ENCODE peak calls at places on chromosomes 13 and 19, in nine cellular contexts. G is HEK293T; U is left cardiac atrium; V is activated CD4-positive, alpha-beta T cell treated with anti-CD3 and anti-CD28 coated beads for 48 hours; L is effector CD4-positive, alpha-beta T cell; A is stimulated activated CD8-positive, alpha-beta memory T cell treated with anti-CD3 and anti-CD28 coated beads, Interleukin-7, amount 100 ng/mL, for 24 hours; B is pancreas; T is GM06990; I is SW480. K is an unnamed sample.
A peak's percentile ranks its signal among the peaks of the same experiment; 100 is the strongest.

GRCh38 chr13:51230473-51231105 is 8.4 kb downstream of the FAM124A start:
- DNase-seq in V (no peak), B (no peak), G (no peak), U (peak; percentile 78), I (no peak), T (no peak), L (no peak), A (no peak), K (no peak)

GRCh38 chr13:51006067-51006800 is 96.6 kb downstream of the RNASEH2B start:
- DNase-seq in A (no peak), L (no peak), T (no peak), U (no peak), G (no peak), I (no peak), V (no peak), B (no peak), K (no peak)

GRCh38 chr19:3282155-3282554 is 57.7 kb downstream of the CELF5 start:
- DNase-seq in I (no peak), U (no peak), A (no peak), V (no peak), G (no peak), T (no peak), L (no peak), B (no peak), K (no peak)

GRCh38 chr13:67228031-67228430 is 2.1 kb downstream of the PCDH9 start:
- DNase-seq in G (no peak), T (no peak), A (no peak), B (no peak), V (no peak), L (no peak), U (no peak), I (no peak), K (no peak)

GRCh38 chr19:18844806-18845329 is 13.1 kb downstream of the UPF1 start:
- DNase-seq in U (peak; percentile 18), B (no peak), T (no peak), L (no peak), G (no peak), V (no peak), A (no peak), I (no peak), K (no peak)

GRCh38 chr13:27917121-27917947 is 2.5 kb upstream of the PDX1 start:
- DNase-seq in I (peak; percentile 69), A (no peak), V (no peak), U (no peak), B (no peak), G (peak; percentile 62), L (no peak), T (no peak), K (no peak)

GRCh38 chr13:40982772-40983171 is 36.3 kb downstream of the ELF1 start:
- DNase-seq in V (peak; percentile 60), B (no peak), T (peak; percentile 69), I (no peak), L (peak; percentile 53), G (peak; percentile 20), A (no peak), U (peak; percentile 47), K (peak; percentile 72)

GRCh38 chr19:17500447-17501198 is 10.8 kb upstream of the PGLS start:
- DNase-seq in T (no peak), V (no peak), I (no peak), G (no peak), U (no peak), B (no peak), A (no peak), L (no peak), K (no peak)

GRCh38 chr19:38736413-38737280 is 7.6 kb downstream of the CAPN12 start:
- DNase-seq in G (peak; percentile 79), L (peak; percentile 51), I (peak; percentile 55), U (peak; percentile 66), B (peak; percentile 83), A (peak; percentile 47), V (peak; percentile 83), T (peak; percentile 52), K (peak; percentile 58)

GRCh38 chr13:99977912-99978780 is 3.4 kb upstream of the ZIC2 start:
- DNase-seq in I (no peak), G (no peak), V (no peak), U (no peak), A (no peak), L (no peak), B (no peak), T (no peak), K (no peak)

GRCh38 chr19:47699360-47699917 is 13.8 kb upstream of the EHD2 start:
- DNase-seq in T (peak; percentile 45), B (peak; percentile 83), G (peak; percentile 80), L (peak; percentile 34), U (peak; percentile 52), A (peak; percentile 32), V (peak; percentile 79), I (peak; percentile 44), K (peak; percentile 44)

GRCh38 chr19:55115446-55116065 is 1.9 kb downstream of the PPP1R12C start:
- DNase-seq in B (no peak), A (no peak), G (no peak), L (no peak), I (no peak), T (no peak), V (no peak), U (no peak), K (no peak)

GRCh38 chr19:30722236-30722635 is 350.1 kb downstream of the ZNF536 start:
- DNase-seq in G (no peak), I (no peak), T (no peak), A (no peak), B (no peak), V (no peak), U (no peak), L (no peak), K (no peak)

GRCh38 chr13:113495494-113496251 is 5.2 kb upstream of the DCUN1D2 start:
- DNase-seq in T (no peak), U (no peak), G (no peak), L (no peak), V (no peak), I (no peak), B (no peak), A (no peak), K (no peak)

GRCh38 chr19:31261651-31262331 is 87.4 kb downstream of the TSHZ3 start:
- DNase-seq in I (no peak), T (no peak), U (no peak), L (no peak), A (no peak), V (no peak), G (no peak), B (no peak), K (no peak)

GRCh38 chr13:26983533-26984315 is 187.9 kb downstream of the USP12 start:
- DNase-seq in A (no peak), U (no peak), V (no peak), L (no peak), B (no peak), G (no peak), T (no peak), I (no peak), K (no peak)

GRCh38 chr13:33494596-33495214 is 209.2 kb upstream of the STARD13 start:
- DNase-seq in V (peak; percentile 4), A (no peak), I (peak; percentile 33), T (no peak), U (peak; percentile 54), G (no peak), B (no peak), L (no peak), K (no peak)

GRCh38 chr19:7373862-7374261 is 25.1 kb downstream of the ARHGEF18 start:
- DNase-seq in U (no peak), I (peak; percentile 52), G (no peak), V (peak; percentile 56), B (no peak), L (no peak), A (no peak), T (no peak), K (no peak)

GRCh38 chr13:51802601-51803000 is 1.4 kb downstream of the DHRS12 start:
- DNase-seq in T (no peak), A (no peak), U (no peak), V (no peak), G (no peak), B (no peak), L (no peak), I (no peak), K (no peak)

GRCh38 chr13:73833331-73834070 is 300.7 kb downstream of the KLF12 start:
- DNase-seq in U (no peak), V (no peak), T (no peak), G (no peak), L (no peak), A (no peak), I (no peak), B (no peak), K (no peak)

GRCh38 chr13:51726446-51727185 is 77.3 kb downstream of the DHRS12 start:
- DNase-seq in V (no peak), G (no peak), I (no peak), A (no peak), B (no peak), U (no peak), T (no peak), L (no peak), K (no peak)

GRCh38 chr13:43303040-43303729 is 279.8 kb downstream of the DNAJC15 start:
- DNase-seq in A (no peak), U (peak; percentile 71), G (peak; percentile 55), I (peak; percentile 52), L (no peak), B (peak; percentile 73), V (peak; percentile 11), T (no peak), K (peak; percentile 70)

GRCh38 chr13:43116242-43116641 is 92.9 kb downstream of the DNAJC15 start:
- DNase-seq in T (no peak), I (no peak), G (no peak), V (no peak), B (no peak), L (no peak), U (no peak), A (no peak), K (no peak)

GRCh38 chr13:60671386-60671785 is 274.4 kb downstream of the TDRD3 start:
- DNase-seq in I (no peak), T (no peak), G (no peak), V (no peak), A (no peak), B (no peak), L (no peak), U (no peak), K (no peak)

GRCh38 chr19:9883231-9883758 is 48.2 kb downstream of the PIN1 start:
- DNase-seq in L (no peak), T (no peak), A (no peak), V (no peak), B (no peak), U (no peak), I (no peak), G (no peak), K (no peak)

GRCh38 chr19:41431426-41432386 is 4.5 kb upstream of the B3GNT8 start:
- DNase-seq in G (no peak), V (no peak), B (no peak), T (no peak), A (no peak), I (peak; percentile 30), U (peak; percentile 63), L (no peak), K (no peak)

GRCh38 chr13:110390572-110390971 is 83.5 kb downstream of the COL4A2 start:
- DNase-seq in T (no peak), A (no peak), G (no peak), B (no peak), V (no peak), I (no peak), L (no peak), U (no peak), K (no peak)

GRCh38 chr19:29971648-29972047 is 29.6 kb downstream of the URI1 start:
- DNase-seq in L (no peak), G (no peak), T (no peak), U (no peak), V (no peak), I (no peak), A (no peak), B (no peak), K (no peak)

GRCh38 chr13:79548886-79549285 is 67.9 kb downstream of the NDFIP2 start:
- DNase-seq in A (no peak), U (no peak), L (no peak), B (no peak), I (no peak), G (no peak), V (no peak), T (no peak), K (no peak)

GRCh38 chr19:13163609-13164364 is 13.6 kb downstream of the IER2 start:
- DNase-seq in I (peak; percentile 74), A (no peak), L (peak; percentile 21), T (peak; percentile 68), G (no peak), V (peak; percentile 78), B (peak; percentile 87), U (peak; percentile 79), K (peak; percentile 37)

GRCh38 chr13:100594731-100595130 is 6.1 kb upstream of the GGACT start:
- DNase-seq in A (no peak), L (no peak), T (no peak), V (no peak), G (peak; percentile 13), B (peak; percentile 69), I (no peak), U (no peak), K (no peak)

K was measured in RPMI8226.